ENCODE peak calls at places on chromosomes 1 and 21, in six cellular contexts. One of them, this sample, is unnamed.
A peak's percentile ranks its signal among the peaks of the same experiment; 100 is the strongest.

GRCh38 chr1:91804546-91805023 is 81.4 kb downstream of the TGFBR3 start:
- DNase-seq in T follicular helper cell: peak; percentile 83
- DNase-seq in fibroblast of the aortic adventitia: no peak
- DNase-seq in stimulated activated CD4-positive, alpha-beta T cell treated with anti-CD3 and anti-CD28 coated beads, Interleukin-4, amount 100 ng/mL, for 1 hour: peak; percentile 46
- DNase-seq in neural progenitor cell: no peak
- DNase-seq in foreskin fibroblast: peak; percentile 23
- DNase-seq in this sample: peak; percentile 38

GRCh38 chr1:11529330-11529729 is 50.4 kb downstream of the DISP3 start:
- DNase-seq in T follicular helper cell: no peak
- DNase-seq in fibroblast of the aortic adventitia: no peak
- DNase-seq in stimulated activated CD4-positive, alpha-beta T cell treated with anti-CD3 and anti-CD28 coated beads, Interleukin-4, amount 100 ng/mL, for 1 hour: no peak
- DNase-seq in neural progenitor cell: no peak
- DNase-seq in foreskin fibroblast: no peak
- DNase-seq in this sample: no peak

GRCh38 chr1:179813626-179814351 is 63.8 kb downstream of the TOR1AIP2 start:
- DNase-seq in T follicular helper cell: no peak
- DNase-seq in fibroblast of the aortic adventitia: no peak
- DNase-seq in stimulated activated CD4-positive, alpha-beta T cell treated with anti-CD3 and anti-CD28 coated beads, Interleukin-4, amount 100 ng/mL, for 1 hour: no peak
- DNase-seq in neural progenitor cell: no peak
- DNase-seq in foreskin fibroblast: no peak
- DNase-seq in this sample: no peak

GRCh38 chr1:91501527-91501859 is 842 bp downstream of the CDC7 start:
- DNase-seq in T follicular helper cell: no peak
- DNase-seq in fibroblast of the aortic adventitia: peak; percentile 41
- DNase-seq in stimulated activated CD4-positive, alpha-beta T cell treated with anti-CD3 and anti-CD28 coated beads, Interleukin-4, amount 100 ng/mL, for 1 hour: no peak
- DNase-seq in neural progenitor cell: no peak
- DNase-seq in foreskin fibroblast: peak; percentile 61
- DNase-seq in this sample: peak; percentile 35

GRCh38 chr1:9735800-9736199 is 84.3 kb downstream of the PIK3CD start:
- DNase-seq in T follicular helper cell: no peak
- DNase-seq in fibroblast of the aortic adventitia: no peak
- DNase-seq in stimulated activated CD4-positive, alpha-beta T cell treated with anti-CD3 and anti-CD28 coated beads, Interleukin-4, amount 100 ng/mL, for 1 hour: no peak
- DNase-seq in neural progenitor cell: no peak
- DNase-seq in foreskin fibroblast: no peak
- DNase-seq in this sample: no peak

GRCh38 chr1:228225740-228226139 is 17.9 kb downstream of the OBSCN start:
- DNase-seq in T follicular helper cell: no peak
- DNase-seq in fibroblast of the aortic adventitia: no peak
- DNase-seq in stimulated activated CD4-positive, alpha-beta T cell treated with anti-CD3 and anti-CD28 coated beads, Interleukin-4, amount 100 ng/mL, for 1 hour: no peak
- DNase-seq in neural progenitor cell: no peak
- DNase-seq in foreskin fibroblast: no peak
- DNase-seq in this sample: no peak

GRCh38 chr1:44826375-44827196 is 16.5 kb downstream of the PTCH2 start:
- DNase-seq in T follicular helper cell: no peak
- DNase-seq in fibroblast of the aortic adventitia: peak; percentile 79
- DNase-seq in stimulated activated CD4-positive, alpha-beta T cell treated with anti-CD3 and anti-CD28 coated beads, Interleukin-4, amount 100 ng/mL, for 1 hour: no peak
- DNase-seq in neural progenitor cell: no peak
- DNase-seq in foreskin fibroblast: peak; percentile 36
- DNase-seq in this sample: no peak

GRCh38 chr1:77400781-77401180 is 119.0 kb downstream of the AK5 start:
- DNase-seq in T follicular helper cell: no peak
- DNase-seq in fibroblast of the aortic adventitia: no peak
- DNase-seq in stimulated activated CD4-positive, alpha-beta T cell treated with anti-CD3 and anti-CD28 coated beads, Interleukin-4, amount 100 ng/mL, for 1 hour: no peak
- DNase-seq in neural progenitor cell: no peak
- DNase-seq in foreskin fibroblast: no peak
- DNase-seq in this sample: peak; percentile 37

GRCh38 chr21:35882791-35883240 is 177.5 kb downstream of the SETD4 start:
- DNase-seq in T follicular helper cell: no peak
- DNase-seq in fibroblast of the aortic adventitia: no peak
- DNase-seq in stimulated activated CD4-positive, alpha-beta T cell treated with anti-CD3 and anti-CD28 coated beads, Interleukin-4, amount 100 ng/mL, for 1 hour: no peak
- DNase-seq in neural progenitor cell: no peak
- DNase-seq in foreskin fibroblast: peak; percentile 73
- DNase-seq in this sample: peak; percentile 14

GRCh38 chr1:185636848-185637247 is 97.3 kb upstream of the HMCN1 start:
- DNase-seq in T follicular helper cell: no peak
- DNase-seq in fibroblast of the aortic adventitia: no peak
- DNase-seq in stimulated activated CD4-positive, alpha-beta T cell treated with anti-CD3 and anti-CD28 coated beads, Interleukin-4, amount 100 ng/mL, for 1 hour: no peak
- DNase-seq in neural progenitor cell: no peak
- DNase-seq in foreskin fibroblast: no peak
- DNase-seq in this sample: no peak

GRCh38 chr1:227299688-227300087 is 18.6 kb downstream of the CDC42BPA start:
- DNase-seq in T follicular helper cell: no peak
- DNase-seq in fibroblast of the aortic adventitia: peak; percentile 20
- DNase-seq in stimulated activated CD4-positive, alpha-beta T cell treated with anti-CD3 and anti-CD28 coated beads, Interleukin-4, amount 100 ng/mL, for 1 hour: no peak
- DNase-seq in neural progenitor cell: no peak
- DNase-seq in foreskin fibroblast: no peak
- DNase-seq in this sample: peak; percentile 7